ENCODE peak calls at places on chromosomes 7 and 10, in ten cellular contexts. E, H, K, D, Z, F, T, Y, U and L are unnamed samples.

GRCh38 chr10:123132576-123133477 is 2.9 kb upstream of the HMX3 start:
- DNase-seq in H (peak), F (peak), Z (no peak), K (peak), U (peak), D (peak), E (peak), T (peak), Y (peak), L (peak)

GRCh38 chr7:17031903-17032551 is 150.2 kb upstream of the AGR3 start:
- DNase-seq in F (no peak), T (no peak), Z (no peak), E (no peak), Y (no peak), K (no peak), U (no peak), D (no peak), H (no peak), L (no peak)

GRCh38 chr7:44965937-44966730 is 12.7 kb downstream of the MYO1G start:
- DNase-seq in K (no peak), Z (no peak), H (no peak), Y (no peak), E (no peak), F (no peak), T (no peak), U (no peak), D (no peak), L (no peak)

GRCh38 chr10:85611746-85612377 is 754.7 kb downstream of the GRID1 start:
- DNase-seq in K (no peak), Z (no peak), T (no peak), E (no peak), U (no peak), D (no peak), H (no peak), Y (no peak), F (no peak), L (no peak)

GRCh38 chr7:130880668-130881067 is 146.7 kb upstream of the KLF14 start:
- DNase-seq in F (no peak), H (peak), E (no peak), Y (no peak), D (no peak), U (peak), T (no peak), Z (no peak), K (no peak), L (no peak)

GRCh38 chr7:130733866-130734524 is at the start of gene KLF14:
- DNase-seq in T (no peak), D (peak), F (peak), Z (no peak), U (no peak), K (peak), H (peak), Y (no peak), E (no peak), L (no peak)

GRCh38 chr10:72337039-72337629 is 17.6 kb downstream of the DNAJB12 start:
- DNase-seq in T (peak), K (peak), E (no peak), F (peak), D (peak), Y (peak), U (peak), Z (peak), H (peak), L (peak)

GRCh38 chr7:92608380-92609322 is 18.5 kb upstream of the FAM133B start:
- DNase-seq in D (no peak), E (no peak), F (no peak), K (no peak), U (no peak), Y (no peak), T (no peak), Z (no peak), H (no peak), L (no peak)

GRCh38 chr7:108335264-108335918 is 120.8 kb downstream of the NRCAM start:
- DNase-seq in E (no peak), D (no peak), F (no peak), Y (peak), U (peak), Z (peak), T (peak), H (no peak), K (peak), L (no peak)

GRCh38 chr10:86706977-86707376 is 38.7 kb downstream of the LDB3 start:
- DNase-seq in D (no peak), U (no peak), E (no peak), T (no peak), Z (no peak), F (no peak), Y (no peak), H (no peak), K (no peak), L (no peak)

GRCh38 chr7:128110641-128111365 is 79.6 kb upstream of the LRRC4 start:
- DNase-seq in K (no peak), F (no peak), D (no peak), Y (no peak), H (no peak), Z (no peak), U (no peak), E (no peak), T (no peak), L (no peak)

GRCh38 chr10:13712799-13713581 is 126.2 kb downstream of the PRPF18 start:
- DNase-seq in U (peak), Y (peak), T (peak), K (peak), E (peak), F (no peak), D (peak), H (peak), Z (no peak), L (no peak)

GRCh38 chr10:127976701-127977367 is 69.9 kb downstream of the PTPRE start:
- DNase-seq in Z (no peak), T (no peak), K (no peak), E (no peak), D (no peak), Y (no peak), U (peak), F (no peak), H (no peak), L (no peak)

GRCh38 chr10:62259456-62259855 is 9.2 kb downstream of the RTKN2 start:
- DNase-seq in H (no peak), D (no peak), Z (no peak), T (no peak), E (no peak), K (no peak), F (no peak), U (no peak), Y (no peak), L (no peak)

GRCh38 chr10:121708921-121709625 is 110.8 kb upstream of the FGFR2 start:
- DNase-seq in Y (no peak), T (no peak), H (no peak), D (no peak), U (no peak), F (no peak), E (no peak), Z (no peak), K (no peak), L (no peak)

GRCh38 chr7:87747681-87748080 is 119.5 kb downstream of the RUNDC3B start:
- DNase-seq in E (no peak), H (no peak), Z (no peak), Y (no peak), K (no peak), D (no peak), U (no peak), T (no peak), F (no peak), L (no peak)

GRCh38 chr10:103698266-103698665 is 157.1 kb downstream of the SH3PXD2A start:
- DNase-seq in Z (no peak), T (no peak), K (no peak), U (no peak), F (no peak), E (no peak), H (no peak), D (no peak), Y (no peak), L (no peak)

GRCh38 chr7:157438121-157439025 is 101.6 kb downstream of the DNAJB6 start:
- DNase-seq in Z (no peak), T (no peak), D (no peak), E (no peak), K (peak), Y (no peak), H (no peak), U (no peak), F (no peak), L (no peak)

GRCh38 chr10:3069876-3070275 is 2.5 kb downstream of the PFKP start:
- DNase-seq in T (no peak), K (no peak), H (no peak), U (no peak), Y (no peak), Z (no peak), D (no peak), F (no peak), E (no peak), L (no peak)

GRCh38 chr7:139654270-139655181 is 123.3 kb downstream of the HIPK2 start:
- DNase-seq in D (no peak), Z (no peak), T (no peak), E (no peak), F (no peak), U (peak), Y (no peak), H (no peak), K (no peak), L (no peak)

GRCh38 chr7:69211336-69211735 is 386.9 kb upstream of the AUTS2 start:
- DNase-seq in E (no peak), U (no peak), K (no peak), T (no peak), F (no peak), Y (no peak), D (no peak), Z (no peak), H (no peak), L (no peak)

GRCh38 chr7:116899308-116899707 is 36.9 kb downstream of the CAPZA2 start:
- DNase-seq in D (no peak), F (no peak), T (no peak), K (peak), E (no peak), Y (no peak), H (no peak), Z (no peak), U (peak), L (no peak)

GRCh38 chr10:69056536-69057260 is 31.2 kb upstream of the SRGN start:
- DNase-seq in K (no peak), D (no peak), Y (no peak), Z (no peak), U (no peak), T (no peak), H (no peak), E (no peak), F (no peak), L (no peak)

GRCh38 chr10:79444243-79445119 is 943 bp downstream of the ZCCHC24 start:
- DNase-seq in Y (peak), Z (no peak), D (peak), K (peak), E (no peak), F (peak), H (peak), U (peak), T (peak), L (no peak)

GRCh38 chr10:1572519-1573333 is 164.6 kb downstream of the ADARB2 start:
- DNase-seq in Z (peak), E (no peak), Y (no peak), F (no peak), D (no peak), U (no peak), T (no peak), K (no peak), H (no peak), L (no peak)